ENCODE peak calls at places on chromosomes 5 and 9, in five cellular contexts. One of them, this sample, is unnamed.

GRCh38 chr5:74640450-74641013 is at the start of gene ENC1:
- DNase-seq in H1: peak; percentile 87
- DNase-seq in K562: peak; percentile 82
- DNase-seq in HepG2: peak; percentile 95
- DNase-seq in GM12878: no peak
- DNase-seq in this sample: peak; percentile 95

GRCh38 chr9:92740446-92740961 is 24.1 kb downstream of the BICD2 start:
- DNase-seq in HepG2: no peak
- DNase-seq in H1: no peak
- DNase-seq in K562: no peak
- DNase-seq in GM12878: no peak
- DNase-seq in this sample: no peak

GRCh38 chr5:54249210-54250028 is 61.0 kb downstream of the ARL15 start:
- DNase-seq in GM12878: no peak
- DNase-seq in HepG2: no peak
- DNase-seq in H1: no peak
- DNase-seq in K562: peak; percentile 68
- DNase-seq in this sample: no peak

GRCh38 chr5:153896117-153896516 is 142.6 kb downstream of the FAM114A2 start:
- DNase-seq in HepG2: no peak
- DNase-seq in K562: no peak
- DNase-seq in GM12878: no peak
- DNase-seq in H1: no peak
- DNase-seq in this sample: no peak

GRCh38 chr9:129058965-129059795 is 21.7 kb upstream of the DOLPP1 start:
- DNase-seq in K562: no peak
- DNase-seq in H1: no peak
- DNase-seq in GM12878: no peak
- DNase-seq in HepG2: peak; percentile 52
- DNase-seq in this sample: no peak

GRCh38 chr9:2281031-2281802 is 266.1 kb downstream of the SMARCA2 start:
- DNase-seq in HepG2: no peak
- DNase-seq in K562: no peak
- DNase-seq in H1: peak; percentile 81
- DNase-seq in GM12878: no peak
- DNase-seq in this sample: no peak

GRCh38 chr5:115179959-115180709 is 10.4 kb upstream of the TRIM36 start:
- DNase-seq in GM12878: no peak
- DNase-seq in HepG2: no peak
- DNase-seq in H1: no peak
- DNase-seq in K562: no peak
- DNase-seq in this sample: peak; percentile 33

GRCh38 chr5:179805070-179805528 is 1.6 kb downstream of the MGAT4B start:
- DNase-seq in H1: no peak
- DNase-seq in K562: no peak
- DNase-seq in HepG2: no peak
- DNase-seq in GM12878: no peak
- DNase-seq in this sample: no peak

GRCh38 chr5:539469-540214 is 15.4 kb upstream of the SLC9A3 start:
- DNase-seq in HepG2: no peak
- DNase-seq in GM12878: no peak
- DNase-seq in H1: no peak
- DNase-seq in K562: no peak
- DNase-seq in this sample: no peak

GRCh38 chr9:133148351-133149129 is 15.2 kb downstream of the GBGT1 start:
- DNase-seq in K562: peak; percentile 52
- DNase-seq in HepG2: no peak
- DNase-seq in H1: no peak
- DNase-seq in GM12878: no peak
- DNase-seq in this sample: peak; percentile 47

GRCh38 chr9:69325409-69326212 is 596 bp downstream of the ENTREP1 start:
- DNase-seq in H1: no peak
- DNase-seq in K562: no peak
- DNase-seq in GM12878: no peak
- DNase-seq in HepG2: no peak
- DNase-seq in this sample: peak; percentile 9

GRCh38 chr5:92401492-92401891 is 1018.4 kb upstream of the ARRDC3 start:
- DNase-seq in HepG2: no peak
- DNase-seq in H1: no peak
- DNase-seq in GM12878: no peak
- DNase-seq in K562: no peak
- DNase-seq in this sample: peak; percentile 8

GRCh38 chr5:109105631-109106267 is 304.0 kb downstream of the PJA2 start:
- DNase-seq in H1: no peak
- DNase-seq in K562: no peak
- DNase-seq in GM12878: no peak
- DNase-seq in HepG2: no peak
- DNase-seq in this sample: peak; percentile 97

GRCh38 chr9:32873131-32873530 is 89.8 kb downstream of the TMEM215 start:
- DNase-seq in GM12878: no peak
- DNase-seq in K562: no peak
- DNase-seq in HepG2: no peak
- DNase-seq in H1: no peak
- DNase-seq in this sample: no peak
- TF ChIP-seq POLR2A in GM12878: no peak
- TF ChIP-seq POLR2A in K562: no peak
- TF ChIP-seq POLR2A in HepG2: no peak
- TF ChIP-seq POLR2A in H1: no peak
- TF ChIP-seq POLR2A in this sample: no peak

DNA sequence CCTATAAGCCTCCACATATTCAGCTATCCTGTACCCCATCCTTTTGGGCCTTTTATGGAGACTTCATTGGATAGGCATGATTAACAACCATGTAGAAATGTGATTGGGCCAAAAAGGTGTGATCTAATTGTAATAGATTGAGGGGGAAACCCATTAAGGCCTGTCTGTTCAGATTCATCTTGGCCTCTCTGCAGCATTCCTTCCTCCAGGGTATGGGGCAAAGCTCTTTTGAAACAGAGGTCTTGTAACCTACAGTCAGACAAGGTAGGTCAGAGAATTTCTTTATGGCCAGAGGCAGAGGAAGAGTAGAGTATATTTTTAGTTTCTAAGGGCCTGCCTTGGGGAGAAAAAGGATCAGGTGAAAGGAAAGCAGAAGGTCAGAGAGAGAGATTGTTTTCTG is 98.5 kb downstream of the INVS start:
- DNase-seq in K562: no peak
- DNase-seq in GM12878: no peak
- DNase-seq in HepG2: no peak
- DNase-seq in H1: no peak
- DNase-seq in this sample: no peak
- TF ChIP-seq MAX in K562: no peak
- TF ChIP-seq MAX in GM12878: no peak
- TF ChIP-seq MAX in HepG2: no peak
- TF ChIP-seq MAX in H1: no peak
- TF ChIP-seq MAX in this sample: no peak

DNA sequence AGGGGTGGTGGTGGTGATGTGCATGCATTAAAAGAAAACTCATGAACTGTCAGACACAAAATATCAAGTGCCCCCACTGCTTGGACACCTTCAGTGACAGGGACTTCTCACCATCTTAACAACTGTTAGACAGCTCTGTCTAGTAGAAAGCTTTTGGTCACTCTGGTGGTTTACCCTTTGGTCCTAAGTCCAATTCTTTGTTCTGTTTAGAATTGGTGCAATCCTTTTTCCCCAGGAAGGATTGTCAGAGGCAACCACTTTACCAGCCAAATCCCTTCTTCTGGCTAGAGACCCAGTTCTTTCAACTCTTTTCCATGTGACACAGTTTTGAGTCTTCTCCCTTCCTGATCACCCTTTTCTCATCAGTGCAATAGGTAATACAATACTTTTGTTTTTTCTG is 140.2 kb downstream of the SEC61B start:
- DNase-seq in H1: no peak
- DNase-seq in GM12878: no peak
- DNase-seq in HepG2: no peak
- DNase-seq in K562: no peak
- DNase-seq in this sample: no peak
- H3K9ac ChIP-seq in H1: no peak overlapping the region
- H3K9ac ChIP-seq in GM12878: no peak overlapping the region
- H3K9ac ChIP-seq in HepG2: no peak overlapping the region
- H3K9ac ChIP-seq in K562: no peak overlapping the region
- H3K9ac ChIP-seq in this sample: no peak overlapping the region

DNA sequence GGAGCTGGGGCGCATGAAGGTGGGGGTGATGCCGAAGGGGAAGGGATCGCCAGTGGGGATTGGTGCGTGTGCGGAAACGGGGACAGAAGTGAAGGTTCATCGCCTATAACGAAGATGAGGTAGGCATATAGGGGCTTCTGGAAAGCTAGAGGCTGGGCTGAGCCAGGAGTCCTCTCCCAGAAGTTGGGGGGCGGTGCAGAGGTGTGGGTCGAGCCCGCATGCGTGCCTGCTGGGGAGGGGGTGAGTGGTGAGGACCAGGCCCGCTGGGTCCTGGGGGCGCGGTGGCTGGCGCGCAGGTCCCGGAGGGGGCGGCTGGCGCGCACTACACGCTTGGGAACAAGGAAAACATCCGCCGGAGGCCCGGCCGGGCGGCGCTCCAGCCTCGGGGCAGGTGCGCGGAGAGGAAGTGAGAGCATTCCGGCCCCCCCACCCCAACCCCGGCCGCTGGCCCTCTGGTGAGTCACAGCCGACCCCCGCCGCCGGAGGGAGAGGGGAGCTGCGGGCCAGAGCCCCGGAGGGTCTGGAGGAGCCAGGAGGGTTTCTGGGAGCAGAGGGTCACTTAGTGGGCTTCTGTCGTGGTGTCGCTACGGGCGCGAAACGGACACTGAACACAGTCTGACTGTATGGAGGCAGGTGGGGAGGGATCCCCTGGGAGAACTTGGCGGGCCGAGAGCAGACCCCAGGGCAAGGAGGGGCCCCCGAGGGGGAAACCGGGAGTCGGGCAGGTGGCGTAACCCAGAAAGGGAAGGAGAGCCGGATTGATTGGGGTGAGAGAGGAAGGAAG is 2.9 kb upstream of the MSMP start:
- DNase-seq in GM12878: no peak
- DNase-seq in K562: peak; percentile 71
- DNase-seq in HepG2: peak; percentile 62
- DNase-seq in H1: peak; percentile 33
- DNase-seq in this sample: peak; percentile 84
- TF ChIP-seq POLR2A in GM12878: peak; percentile 73
- TF ChIP-seq POLR2A in K562: peak; percentile 70
- TF ChIP-seq POLR2A in HepG2: no peak
- TF ChIP-seq POLR2A in H1: peak; percentile 68
- TF ChIP-seq POLR2A in this sample: no peak

DNA sequence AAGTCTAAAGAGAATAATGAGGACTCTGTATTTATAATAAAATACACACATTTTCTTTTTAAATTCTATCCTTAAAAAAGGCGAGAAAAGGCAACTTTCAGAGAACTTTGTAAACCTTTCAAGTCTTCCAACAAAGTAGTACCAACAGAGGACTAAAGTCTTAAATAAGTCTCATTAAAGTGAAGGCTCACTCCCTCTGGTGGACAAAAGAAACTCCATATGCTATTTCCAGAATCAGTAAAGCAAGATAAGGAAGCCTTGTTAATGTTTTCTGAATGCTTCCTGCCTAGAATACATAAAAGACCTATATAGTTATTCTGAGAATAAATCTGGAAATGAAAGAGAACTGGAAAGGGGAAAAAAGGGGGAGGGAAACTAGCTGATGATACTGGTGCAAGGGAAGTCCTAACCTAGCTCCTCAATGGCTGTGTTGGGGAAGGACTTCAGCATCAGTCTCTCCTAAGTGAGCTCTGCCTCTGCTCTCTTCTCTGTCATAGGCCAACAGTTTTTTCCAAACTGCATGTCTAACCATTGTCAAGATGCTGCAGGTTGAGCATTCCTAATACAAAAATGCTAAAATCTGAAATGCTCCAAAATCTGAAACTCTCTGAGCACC is 7.2 kb downstream of the HMGCS1 start:
- DNase-seq in GM12878: peak; percentile 30
- DNase-seq in H1: no peak
- DNase-seq in HepG2: peak; percentile 70
- DNase-seq in K562: peak; percentile 85
- DNase-seq in this sample: peak; percentile 71
- TF ChIP-seq MAX in GM12878: no peak
- TF ChIP-seq MAX in H1: no peak
- TF ChIP-seq MAX in HepG2: no peak
- TF ChIP-seq MAX in K562: no peak
- TF ChIP-seq MAX in this sample: no peak

GRCh38 chr5:42653705-42654104 is 102.9 kb upstream of the CCDC152 start:
- DNase-seq in H1: no peak
- DNase-seq in HepG2: no peak
- DNase-seq in K562: no peak
- DNase-seq in GM12878: no peak
- DNase-seq in this sample: no peak

GRCh38 chr5:42656661-42657035 is 100.0 kb upstream of the CCDC152 start:
- DNase-seq in HepG2: no peak
- DNase-seq in GM12878: no peak
- DNase-seq in K562: no peak
- DNase-seq in H1: no peak
- DNase-seq in this sample: peak; percentile 6

GRCh38 chr5:42654645-42655044 is 102.0 kb upstream of the CCDC152 start:
- DNase-seq in K562: no peak
- DNase-seq in HepG2: no peak
- DNase-seq in H1: no peak
- DNase-seq in GM12878: no peak
- DNase-seq in this sample: no peak

GRCh38 chr5:42655982-42656660 is 100.5 kb upstream of the CCDC152 start:
- DNase-seq in K562: no peak
- DNase-seq in H1: no peak
- DNase-seq in HepG2: no peak
- DNase-seq in GM12878: no peak
- DNase-seq in this sample: no peak
- H3K9ac ChIP-seq in K562: no peak overlapping the region
- H3K9ac ChIP-seq in H1: no peak overlapping the region
- H3K9ac ChIP-seq in HepG2: no peak overlapping the region
- H3K9ac ChIP-seq in GM12878: no peak overlapping the region
- H3K9ac ChIP-seq in this sample: no peak overlapping the region

GRCh38 chr5:142820447-142820846 is 50.3 kb downstream of the ARHGAP26 start:
- DNase-seq in GM12878: no peak
- DNase-seq in HepG2: peak; percentile 83
- DNase-seq in H1: no peak
- DNase-seq in K562: no peak
- DNase-seq in this sample: no peak

GRCh38 chr5:142821027-142821732 is 51.0 kb downstream of the ARHGAP26 start:
- DNase-seq in HepG2: no peak
- DNase-seq in H1: no peak
- DNase-seq in GM12878: no peak
- DNase-seq in K562: no peak
- DNase-seq in this sample: no peak

GRCh38 chr5:142817961-142818431 is 47.8 kb downstream of the ARHGAP26 start:
- DNase-seq in HepG2: no peak
- DNase-seq in K562: no peak
- DNase-seq in H1: no peak
- DNase-seq in GM12878: no peak
- DNase-seq in this sample: no peak

GRCh38 chr5:142819816-142820215 is 49.6 kb downstream of the ARHGAP26 start:
- DNase-seq in K562: no peak
- DNase-seq in H1: no peak
- DNase-seq in GM12878: no peak
- DNase-seq in HepG2: no peak
- DNase-seq in this sample: no peak

GRCh38 chr5:142819292-142819691 is 49.1 kb downstream of the ARHGAP26 start:
- DNase-seq in HepG2: no peak
- DNase-seq in GM12878: no peak
- DNase-seq in K562: no peak
- DNase-seq in H1: no peak
- DNase-seq in this sample: no peak
- TF ChIP-seq POLR2A in HepG2: no peak
- TF ChIP-seq POLR2A in GM12878: no peak
- TF ChIP-seq POLR2A in K562: no peak
- TF ChIP-seq POLR2A in H1: no peak
- TF ChIP-seq POLR2A in this sample: no peak

GRCh38 chr5:76862986-76863385 is 13.2 kb downstream of the S100Z start:
- DNase-seq in K562: no peak
- DNase-seq in H1: no peak
- DNase-seq in GM12878: no peak
- DNase-seq in HepG2: no peak
- DNase-seq in this sample: no peak
- TF ChIP-seq MAX in K562: no peak
- TF ChIP-seq MAX in H1: no peak
- TF ChIP-seq MAX in GM12878: no peak
- TF ChIP-seq MAX in HepG2: no peak
- TF ChIP-seq MAX in this sample: no peak

GRCh38 chr5:150167163-150167798 is 703 bp downstream of the CDX1 start:
- DNase-seq in H1: no peak
- DNase-seq in GM12878: no peak
- DNase-seq in HepG2: no peak
- DNase-seq in K562: no peak
- DNase-seq in this sample: no peak
- H3K9ac ChIP-seq in H1: no peak overlapping the region
- H3K9ac ChIP-seq in GM12878: no peak overlapping the region
- H3K9ac ChIP-seq in HepG2: no peak overlapping the region
- H3K9ac ChIP-seq in K562: no peak overlapping the region
- H3K9ac ChIP-seq in this sample: no peak overlapping the region

This sample was measured in endothelial cell of umbilical vein.